ENCODE peak calls at places on chromosomes 3 and 15, in seven cellular contexts. D is CD4-positive, alpha-beta T cell; W is HFFc6; B is stomach; P is GM10248; A is mesothelial cell of epicardium; I is AG09319. E is an unnamed sample.

GRCh38 chr3:30611613-30612421 is 5.4 kb downstream of the TGFBR2 start:
- DNase-seq in D (no peak), W (peak), B (no peak), P (no peak), A (no peak), I (no peak), E (no peak)

GRCh38 chr3:172259726-172260248 is 188.5 kb downstream of the GHSR start:
- DNase-seq in D (no peak), W (no peak), B (no peak), P (no peak), A (no peak), I (no peak), E (no peak)

GRCh38 chr3:63384382-63384781 is 106.3 kb downstream of the SYNPR start:
- DNase-seq in D (no peak), W (no peak), B (no peak), P (no peak), A (no peak), I (no peak), E (no peak)

GRCh38 chr3:13543251-13543650 is 5.7 kb upstream of the FBLN2 start:
- DNase-seq in D (no peak), W (peak), B (no peak), P (no peak), A (no peak), I (peak), E (peak)

GRCh38 chr3:129918461-129918860 is 24.9 kb upstream of the TMCC1 start:
- DNase-seq in D (no peak), W (no peak), B (no peak), P (no peak), A (no peak), I (no peak), E (no peak)

GRCh38 chr3:126127904-126128303 is 44.0 kb upstream of the SLC41A3 start:
- DNase-seq in D (no peak), W (no peak), B (peak), P (no peak), A (peak), I (no peak), E (peak)

GRCh38 chr3:27356976-27357375 is 12.2 kb downstream of the NEK10 start:
- DNase-seq in D (no peak), W (no peak), B (no peak), P (no peak), A (no peak), I (no peak), E (no peak)

GRCh38 chr15:82312611-82313349 is 36.5 kb downstream of the GOLGA6L10 start:
- DNase-seq in D (no peak), W (no peak), B (peak), P (no peak), A (peak), I (no peak), E (peak)

GRCh38 chr15:48406911-48407310 is 75.7 kb downstream of the DUT start:
- DNase-seq in D (no peak), W (no peak), B (no peak), P (no peak), A (no peak), I (no peak), E (peak)

GRCh38 chr3:160685144-160685766 is 8.3 kb downstream of the ARL14 start:
- DNase-seq in D (no peak), W (peak), B (no peak), P (no peak), A (no peak), I (no peak), E (no peak)

GRCh38 chr3:184786271-184787010 is 25.5 kb upstream of the VPS8 start:
- DNase-seq in D (no peak), W (peak), B (no peak), P (no peak), A (no peak), I (peak), E (no peak)

GRCh38 chr3:159593927-159594605 is 394.6 kb upstream of the IL12A start:
- DNase-seq in D (no peak), W (no peak), B (no peak), P (no peak), A (no peak), I (no peak), E (no peak)

GRCh38 chr15:85498471-85498870 is 118.1 kb downstream of the AKAP13 start:
- DNase-seq in D (no peak), W (no peak), B (no peak), P (no peak), A (no peak), I (no peak), E (no peak)

DNA sequence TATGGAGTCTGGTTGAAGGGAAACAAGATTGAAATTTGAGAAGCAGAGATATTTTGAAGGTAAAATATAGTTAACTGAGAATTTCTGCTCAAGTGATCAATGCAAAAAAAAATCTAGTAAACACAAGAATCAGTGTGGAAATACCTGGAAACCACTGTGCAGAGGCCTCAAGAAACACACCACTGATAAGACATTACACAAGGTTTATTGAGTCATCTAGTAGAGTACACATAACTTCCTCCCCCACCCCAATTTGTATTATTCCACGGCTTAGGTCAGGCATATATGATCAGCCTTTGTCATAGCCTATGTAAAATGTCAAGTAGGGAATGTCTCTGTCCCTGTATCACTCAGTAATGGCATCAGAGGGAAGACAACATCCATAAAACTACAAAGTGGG is 447.8 kb upstream of the BCHE start:
- DNase-seq in D (no peak), W (no peak), B (no peak), P (no peak), A (no peak), I (no peak), E (no peak)
- TF ChIP-seq CTCF in D (no peak), W (no peak), B (no peak), P (no peak), A (no peak), I (no peak), E (no peak)

GRCh38 chr3:38001456-38002081 is 11.0 kb downstream of the VILL start:
- DNase-seq in D (no peak), W (no peak), B (peak), P (no peak), A (no peak), I (no peak), E (peak)
- TF ChIP-seq CTCF in D (no peak), W (peak), B (no peak), P (peak), A (no peak), I (no peak), E (peak)

GRCh38 chr15:39823634-39824033 is 41.0 kb upstream of the FSIP1 start:
- DNase-seq in D (no peak), W (no peak), B (no peak), P (no peak), A (no peak), I (no peak), E (no peak)
- TF ChIP-seq CTCF in D (no peak), W (no peak), B (no peak), P (no peak), A (no peak), I (no peak), E (peak)

DNA sequence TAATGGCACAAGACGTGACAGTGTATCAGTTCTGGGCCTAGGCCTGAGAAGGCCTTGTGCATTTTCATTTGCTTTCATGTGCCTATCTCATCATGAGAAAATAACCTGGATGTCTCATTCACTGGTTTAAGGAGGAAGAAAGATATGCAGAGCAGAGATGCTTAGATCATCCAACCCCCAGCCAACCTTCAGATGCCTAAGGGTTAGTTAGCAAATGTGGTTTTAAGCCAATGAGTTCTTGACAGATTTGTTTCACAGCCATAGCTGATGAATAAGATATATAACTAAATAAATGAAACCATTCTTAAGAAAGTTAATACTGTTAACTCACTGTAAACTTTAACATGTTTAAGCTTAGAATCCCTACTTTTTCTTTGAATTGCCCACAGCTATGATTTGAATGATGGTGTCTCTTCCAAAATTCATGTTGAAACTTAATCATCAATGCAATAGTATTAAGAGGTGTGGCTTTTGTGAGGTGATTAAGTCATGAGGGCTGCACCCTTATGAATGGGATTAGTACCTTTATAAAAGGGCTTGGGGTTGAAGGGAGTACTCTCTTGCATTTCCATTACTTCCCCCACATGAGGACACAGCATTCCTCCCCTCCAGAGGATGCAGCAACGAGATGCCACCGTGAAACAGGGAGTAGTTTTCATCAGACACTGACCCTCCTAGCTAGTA is 324.6 kb upstream of the TBC1D5 start:
- DNase-seq in D (no peak), W (no peak), B (no peak), P (no peak), A (no peak), I (no peak), E (no peak)
- TF ChIP-seq CTCF in D (no peak), W (no peak), B (no peak), P (no peak), A (no peak), I (no peak), E (no peak)

DNA sequence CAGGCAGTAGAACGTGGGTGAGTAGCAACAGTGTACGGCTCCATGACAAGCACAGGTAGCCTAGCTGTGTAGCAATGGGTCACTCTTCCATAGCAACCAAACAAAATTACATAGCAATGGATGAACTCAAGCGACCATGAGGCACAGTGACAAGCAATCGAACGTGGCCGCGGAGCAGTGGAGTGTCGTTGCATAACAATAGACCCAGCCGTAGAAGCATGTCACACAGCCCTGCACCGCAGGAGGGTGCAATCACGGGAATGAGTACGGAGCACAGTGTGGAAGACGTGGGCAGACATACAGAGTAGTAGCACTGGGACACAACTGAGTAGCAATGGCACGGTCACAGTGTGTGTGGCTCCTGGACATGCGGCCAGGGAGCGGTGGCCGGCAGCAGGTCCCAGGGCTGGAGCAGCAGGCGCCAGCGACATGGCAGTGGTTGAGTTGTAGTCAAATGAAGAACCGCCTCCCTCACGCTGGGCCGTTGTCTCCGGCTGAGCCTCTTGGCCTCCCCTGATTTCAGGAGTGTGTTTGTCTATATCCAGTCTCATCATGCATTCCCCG is 64.0 kb downstream of the CCDC33 start:
- DNase-seq in D (no peak), W (no peak), B (no peak), P (no peak), A (no peak), I (no peak), E (no peak)
- TF ChIP-seq CTCF in D (no peak), W (no peak), B (no peak), P (no peak), A (no peak), I (no peak), E (peak)

GRCh38 chr15:65468229-65468628 is 45.5 kb upstream of the IGDCC4 start:
- DNase-seq in D (no peak), W (no peak), B (no peak), P (no peak), A (no peak), I (no peak), E (no peak)

GRCh38 chr15:65466901-65467300 is 44.2 kb upstream of the IGDCC4 start:
- DNase-seq in D (no peak), W (no peak), B (no peak), P (no peak), A (no peak), I (no peak), E (no peak)

DNA sequence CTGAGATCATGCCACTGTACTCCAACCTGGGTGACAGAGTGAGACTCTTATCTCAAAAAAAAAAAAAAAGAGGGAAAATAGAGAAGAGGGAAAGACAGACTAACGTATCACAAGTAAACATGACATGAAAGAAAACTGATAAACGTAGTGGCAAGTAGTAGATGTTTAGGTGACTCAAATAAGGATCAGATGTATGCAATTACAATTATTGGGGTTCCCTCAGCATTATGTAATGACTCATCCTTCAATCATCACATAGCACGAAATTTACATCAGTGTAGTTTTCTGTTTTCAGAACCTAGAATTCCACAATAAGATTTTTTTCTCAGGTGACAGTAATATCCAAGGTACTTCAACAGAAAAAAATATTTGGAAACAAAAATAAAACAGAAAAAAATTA is 46.6 kb downstream of the DPP8 start:
- DNase-seq in D (no peak), W (peak), B (no peak), P (no peak), A (no peak), I (no peak), E (no peak)
- TF ChIP-seq CTCF in D (no peak), W (no peak), B (no peak), P (no peak), A (no peak), I (no peak), E (no peak)